ENCODE peak calls at places on chromosomes 7 and 10, in four cellular contexts. One of them, this sample, is unnamed.

GRCh38 chr7:45033931-45034290 is 33.9 kb downstream of the CCM2 start:
- DNase-seq in left ventricle myocardium inferior: no peak
- DNase-seq in PC-9: no peak
- DNase-seq in ovary: no peak
- DNase-seq in this sample: no peak

GRCh38 chr7:85115862-85116261 is 71.0 kb downstream of the SEMA3D start:
- DNase-seq in left ventricle myocardium inferior: no peak
- DNase-seq in PC-9: no peak
- DNase-seq in ovary: no peak
- DNase-seq in this sample: no peak

GRCh38 chr7:137682596-137682995 is 164.2 kb downstream of the DGKI start:
- DNase-seq in left ventricle myocardium inferior: no peak
- DNase-seq in PC-9: no peak
- DNase-seq in ovary: no peak
- DNase-seq in this sample: peak; percentile 68

GRCh38 chr7:93883917-93884345 is 6.6 kb downstream of the TFPI2 start:
- DNase-seq in left ventricle myocardium inferior: no peak
- DNase-seq in PC-9: no peak
- DNase-seq in ovary: no peak
- DNase-seq in this sample: no peak

GRCh38 chr10:48772059-48772458 is 87.4 kb downstream of the WDFY4 start:
- DNase-seq in left ventricle myocardium inferior: no peak
- DNase-seq in PC-9: no peak
- DNase-seq in ovary: no peak
- DNase-seq in this sample: no peak

GRCh38 chr10:53690556-53691240 is 918.1 kb upstream of the MBL2 start:
- DNase-seq in left ventricle myocardium inferior: no peak
- DNase-seq in PC-9: no peak
- DNase-seq in ovary: no peak
- DNase-seq in this sample: no peak

GRCh38 chr7:19899517-19899916 is 126.1 kb upstream of the TMEM196 start:
- DNase-seq in left ventricle myocardium inferior: no peak
- DNase-seq in PC-9: peak; percentile 47
- DNase-seq in ovary: no peak
- DNase-seq in this sample: no peak

GRCh38 chr10:24882047-24882698 is 70.2 kb downstream of the PRTFDC1 start:
- DNase-seq in left ventricle myocardium inferior: no peak
- DNase-seq in PC-9: no peak
- DNase-seq in ovary: no peak
- DNase-seq in this sample: no peak

GRCh38 chr10:33301097-33301789 is 33.2 kb downstream of the NRP1 start:
- DNase-seq in left ventricle myocardium inferior: no peak
- DNase-seq in PC-9: no peak
- DNase-seq in ovary: no peak
- DNase-seq in this sample: no peak

GRCh38 chr7:6359742-6360141 is 87.3 kb upstream of the CYTH3 start:
- DNase-seq in left ventricle myocardium inferior: no peak
- DNase-seq in PC-9: no peak
- DNase-seq in ovary: no peak
- DNase-seq in this sample: no peak

GRCh38 chr10:117921421-117921820 is 125.3 kb downstream of the RAB11FIP2 start:
- DNase-seq in left ventricle myocardium inferior: no peak
- DNase-seq in PC-9: no peak
- DNase-seq in ovary: no peak
- DNase-seq in this sample: no peak

GRCh38 chr7:43244782-43245181 is 132.3 kb downstream of the HECW1 start:
- DNase-seq in left ventricle myocardium inferior: no peak
- DNase-seq in PC-9: no peak
- DNase-seq in ovary: no peak
- DNase-seq in this sample: no peak

GRCh38 chr7:43247757-43248156 is 135.3 kb downstream of the HECW1 start:
- DNase-seq in left ventricle myocardium inferior: no peak
- DNase-seq in PC-9: no peak
- DNase-seq in ovary: no peak
- DNase-seq in this sample: no peak

GRCh38 chr7:43248553-43248952 is 136.1 kb downstream of the HECW1 start:
- DNase-seq in left ventricle myocardium inferior: no peak
- DNase-seq in PC-9: no peak
- DNase-seq in ovary: no peak
- DNase-seq in this sample: no peak

GRCh38 chr7:43249808-43250145 is 137.3 kb downstream of the HECW1 start:
- DNase-seq in left ventricle myocardium inferior: no peak
- DNase-seq in PC-9: no peak
- DNase-seq in ovary: no peak
- DNase-seq in this sample: no peak

GRCh38 chr7:43248961-43249807 is 136.7 kb downstream of the HECW1 start:
- DNase-seq in left ventricle myocardium inferior: no peak
- DNase-seq in PC-9: no peak
- DNase-seq in ovary: no peak
- DNase-seq in this sample: no peak
- H3K4me3 ChIP-seq in left ventricle myocardium inferior: no peak overlapping the region
- H3K4me3 ChIP-seq in PC-9: no peak overlapping the region
- H3K4me3 ChIP-seq in ovary: no peak overlapping the region
- H3K4me3 ChIP-seq in this sample: no peak overlapping the region

GRCh38 chr10:29446327-29446726 is 157.5 kb downstream of the LYZL1 start:
- DNase-seq in left ventricle myocardium inferior: no peak
- DNase-seq in PC-9: no peak
- DNase-seq in ovary: no peak
- DNase-seq in this sample: no peak
- H3K4me3 ChIP-seq in left ventricle myocardium inferior: no peak overlapping the region
- H3K4me3 ChIP-seq in PC-9: no peak overlapping the region
- H3K4me3 ChIP-seq in ovary: no peak overlapping the region
- H3K4me3 ChIP-seq in this sample: no peak overlapping the region

GRCh38 chr10:43202224-43202656 is 64.0 kb downstream of the CSGALNACT2 start:
- DNase-seq in left ventricle myocardium inferior: no peak
- DNase-seq in PC-9: no peak
- DNase-seq in ovary: peak; percentile 25
- DNase-seq in this sample: no peak
- H3K4me3 ChIP-seq in left ventricle myocardium inferior: peak overlapping the region; percentile 58
- H3K4me3 ChIP-seq in PC-9: peak overlapping the region; percentile 57
- H3K4me3 ChIP-seq in ovary: peak overlapping the region; percentile 21
- H3K4me3 ChIP-seq in this sample: peak overlapping the region; percentile 55

GRCh38 chr10:122374859-122375721 is 582 bp downstream of the PLEKHA1 start:
- DNase-seq in left ventricle myocardium inferior: peak; percentile 53
- DNase-seq in PC-9: peak; percentile 48
- DNase-seq in ovary: peak; percentile 73
- DNase-seq in this sample: peak; percentile 30

GRCh38 chr10:122379041-122379440 is 4.5 kb downstream of the PLEKHA1 start:
- DNase-seq in left ventricle myocardium inferior: no peak
- DNase-seq in PC-9: no peak
- DNase-seq in ovary: no peak
- DNase-seq in this sample: no peak

GRCh38 chr10:122375761-122376160 is 1.3 kb downstream of the PLEKHA1 start:
- DNase-seq in left ventricle myocardium inferior: no peak
- DNase-seq in PC-9: no peak
- DNase-seq in ovary: no peak
- DNase-seq in this sample: no peak

GRCh38 chr10:122374246-122374858 is at the start of gene PLEKHA1:
- DNase-seq in left ventricle myocardium inferior: peak; percentile 97
- DNase-seq in PC-9: peak; percentile 79
- DNase-seq in ovary: peak; percentile 94
- DNase-seq in this sample: peak; percentile 81

DNA sequence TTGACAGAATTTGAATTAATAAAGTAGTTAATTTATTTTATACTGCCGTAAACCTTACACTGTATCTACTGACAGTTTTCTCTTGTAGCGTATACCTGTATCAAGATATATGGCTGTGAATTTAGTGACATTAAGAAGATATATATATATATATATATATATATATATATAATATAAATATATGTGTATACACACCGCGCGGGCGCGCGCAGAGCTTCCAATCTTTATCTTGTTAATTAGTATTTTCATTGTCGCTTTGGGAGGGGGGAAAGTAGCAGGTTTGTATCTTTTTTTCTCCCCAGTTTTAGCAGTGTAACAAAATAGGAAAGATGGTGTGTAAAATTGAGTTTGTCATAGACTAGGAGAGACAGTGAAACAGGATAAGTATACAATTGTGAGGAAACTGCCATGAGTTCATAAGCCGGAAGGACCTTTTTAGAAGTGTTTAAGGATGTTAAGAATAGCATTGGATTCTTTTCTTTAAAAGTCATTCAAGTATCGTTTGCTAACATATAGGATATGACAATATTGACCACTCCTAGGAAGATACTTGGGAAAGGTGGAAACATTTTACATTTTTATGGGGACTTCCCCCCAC is 2.0 kb downstream of the PLEKHA1 start:
- DNase-seq in left ventricle myocardium inferior: no peak
- DNase-seq in PC-9: no peak
- DNase-seq in ovary: no peak
- DNase-seq in this sample: no peak
- H3K4me3 ChIP-seq in left ventricle myocardium inferior: peak overlapping the region; percentile 92
- H3K4me3 ChIP-seq in PC-9: no peak overlapping the region
- H3K4me3 ChIP-seq in ovary: no peak overlapping the region
- H3K4me3 ChIP-seq in this sample: no peak overlapping the region

DNA sequence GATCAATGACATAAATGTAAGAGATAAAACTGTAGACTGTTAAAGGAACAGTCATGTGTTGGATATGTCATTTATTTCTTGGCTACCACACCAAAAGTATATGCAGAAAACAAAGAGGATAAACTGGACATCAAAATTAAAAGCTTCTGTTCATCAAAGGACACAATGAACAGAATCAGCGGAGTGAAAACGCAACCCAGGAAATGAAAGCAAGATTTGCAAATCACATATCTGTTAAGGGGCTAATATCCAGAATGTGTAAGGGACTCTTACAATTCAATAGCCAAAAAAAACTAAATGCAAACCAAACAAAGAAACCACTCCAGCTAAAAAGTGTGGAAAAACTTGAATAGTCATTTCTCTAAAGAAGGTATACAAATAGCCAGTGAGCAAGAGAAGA is 164.3 kb downstream of the ZMYND11 start:
- DNase-seq in left ventricle myocardium inferior: no peak
- DNase-seq in PC-9: no peak
- DNase-seq in ovary: no peak
- DNase-seq in this sample: no peak
- H3K4me3 ChIP-seq in left ventricle myocardium inferior: no peak overlapping the region
- H3K4me3 ChIP-seq in PC-9: no peak overlapping the region
- H3K4me3 ChIP-seq in ovary: no peak overlapping the region
- H3K4me3 ChIP-seq in this sample: no peak overlapping the region

GRCh38 chr10:120477723-120478270 is 20.8 kb downstream of the PLPP4 start:
- DNase-seq in left ventricle myocardium inferior: no peak
- DNase-seq in PC-9: no peak
- DNase-seq in ovary: no peak
- DNase-seq in this sample: no peak

GRCh38 chr10:120478401-120478800 is 21.4 kb downstream of the PLPP4 start:
- DNase-seq in left ventricle myocardium inferior: no peak
- DNase-seq in PC-9: no peak
- DNase-seq in ovary: no peak
- DNase-seq in this sample: no peak

GRCh38 chr10:120474956-120475355 is 17.9 kb downstream of the PLPP4 start:
- DNase-seq in left ventricle myocardium inferior: no peak
- DNase-seq in PC-9: no peak
- DNase-seq in ovary: no peak
- DNase-seq in this sample: no peak

GRCh38 chr10:120475844-120476791 is 19.1 kb downstream of the PLPP4 start:
- DNase-seq in left ventricle myocardium inferior: no peak
- DNase-seq in PC-9: no peak
- DNase-seq in ovary: no peak
- DNase-seq in this sample: no peak

DNA sequence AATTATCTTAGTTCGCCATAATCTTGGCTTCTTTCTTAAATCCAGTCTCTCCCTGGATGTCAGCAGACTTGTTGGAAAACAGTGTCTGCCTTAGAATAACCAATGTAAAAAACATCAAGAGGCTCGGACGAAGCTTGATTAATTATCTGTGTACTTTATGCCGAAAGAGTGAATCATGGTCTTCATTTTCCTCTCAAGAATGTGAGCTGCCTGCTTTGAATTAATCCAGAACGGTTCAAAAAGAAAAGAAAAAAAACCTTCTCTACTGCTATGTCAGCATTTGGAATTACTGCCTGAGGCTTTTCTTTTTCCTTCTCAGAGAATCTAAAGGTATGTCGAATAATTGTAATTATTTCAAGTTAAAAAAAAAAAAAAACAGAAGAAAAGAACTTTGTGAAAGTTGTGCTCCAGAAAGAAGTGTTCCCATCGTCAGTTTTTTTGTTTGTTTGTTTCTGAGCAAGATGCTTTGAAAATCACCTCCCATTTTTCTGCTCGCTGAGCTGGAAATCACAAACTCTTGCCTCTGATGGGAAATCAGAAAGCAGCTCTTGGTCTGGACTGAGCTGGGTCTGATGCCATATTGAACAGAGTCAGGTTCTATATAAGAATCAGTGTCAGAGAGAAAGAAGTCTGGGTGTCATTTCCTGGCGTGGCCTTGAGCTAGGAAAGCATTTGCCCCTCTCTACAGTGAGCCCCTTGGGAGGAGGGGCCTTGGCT is 20.1 kb downstream of the PLPP4 start:
- DNase-seq in left ventricle myocardium inferior: no peak
- DNase-seq in PC-9: no peak
- DNase-seq in ovary: no peak
- DNase-seq in this sample: no peak
- H3K4me3 ChIP-seq in left ventricle myocardium inferior: no peak overlapping the region
- H3K4me3 ChIP-seq in PC-9: no peak overlapping the region
- H3K4me3 ChIP-seq in ovary: no peak overlapping the region
- H3K4me3 ChIP-seq in this sample: no peak overlapping the region

DNA sequence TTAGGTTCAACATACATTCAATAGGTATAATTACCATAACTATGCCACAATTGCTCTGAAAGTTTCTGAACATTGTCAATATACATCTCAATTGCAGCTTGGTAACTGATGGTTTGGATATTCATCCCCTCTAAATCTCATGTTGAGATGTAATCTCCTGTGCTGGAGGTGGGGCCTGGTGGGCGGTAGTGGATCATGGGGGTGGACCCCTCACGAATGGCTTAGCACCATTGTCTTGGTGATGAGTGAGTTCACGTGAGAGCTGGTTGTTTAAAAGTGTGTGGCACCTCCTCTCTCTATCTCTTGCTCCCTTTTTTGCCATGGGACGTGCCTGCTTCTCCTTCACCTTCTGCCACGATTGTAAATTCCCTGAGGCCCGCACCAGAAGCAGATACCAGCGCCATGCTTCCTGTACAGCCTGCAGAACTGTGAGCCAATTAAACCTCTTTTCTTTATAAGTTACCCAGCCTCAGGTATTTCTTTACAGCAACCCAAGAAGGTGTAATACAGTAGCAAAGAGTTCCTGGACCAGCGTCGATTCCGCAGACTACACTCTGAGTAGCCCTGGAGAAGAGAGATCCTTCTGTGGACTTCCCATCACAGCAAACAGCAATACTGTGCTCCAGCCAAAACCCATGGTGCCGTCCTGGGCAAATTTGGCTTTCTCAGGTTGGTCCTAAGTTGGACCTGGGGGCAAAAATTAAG is 83.8 kb upstream of the GRB10 start:
- DNase-seq in left ventricle myocardium inferior: no peak
- DNase-seq in PC-9: no peak
- DNase-seq in ovary: no peak
- DNase-seq in this sample: no peak
- H3K4me3 ChIP-seq in left ventricle myocardium inferior: no peak overlapping the region
- H3K4me3 ChIP-seq in PC-9: no peak overlapping the region
- H3K4me3 ChIP-seq in ovary: no peak overlapping the region
- H3K4me3 ChIP-seq in this sample: no peak overlapping the region

This sample was measured in skeletal muscle cell.